ENCODE peak calls at places on chromosomes 13 and 19, in four cellular contexts. I, V, R and T are unnamed samples.

GRCh38 chr13:76971215-76971614 is 20.7 kb upstream of the CLN5 start:
- DNase-seq in I (no peak), V (no peak), R (no peak), T (no peak)

GRCh38 chr19:29668746-29669609 is 3.7 kb downstream of the PLEKHF1 start:
- DNase-seq in I (no peak), V (no peak), R (no peak), T (no peak)

GRCh38 chr13:101817898-101818297 is 365.4 kb downstream of the ITGBL1 start:
- DNase-seq in I (no peak), V (no peak), R (no peak), T (no peak)

GRCh38 chr13:59950201-59950730 is 213.5 kb downstream of the DIAPH3 start:
- DNase-seq in I (no peak), V (no peak), R (no peak), T (no peak)

GRCh38 chr13:47908200-47908902 is 92.7 kb downstream of the SUCLA2 start:
- DNase-seq in I (peak; percentile 5), V (peak; percentile 89), R (no peak), T (no peak)

GRCh38 chr19:37087110-37087509 is 8.9 kb downstream of the ZNF420 start:
- DNase-seq in I (no peak), V (no peak), R (no peak), T (no peak)

GRCh38 chr19:32627714-32628253 is 46.8 kb downstream of the PDCD5 start:
- DNase-seq in I (peak; percentile 9), V (no peak), R (no peak), T (no peak)

GRCh38 chr13:32538234-32538620 is 368 bp downstream of the N4BP2L2 start:
- DNase-seq in I (no peak), V (peak; percentile 76), R (no peak), T (no peak)

GRCh38 chr13:33722216-33722900 is 95.6 kb upstream of the RFC3 start:
- DNase-seq in I (no peak), V (no peak), R (no peak), T (no peak)

GRCh38 chr19:41540041-41540695 is 35.8 kb upstream of the CEACAM21 start:
- DNase-seq in I (no peak), V (no peak), R (no peak), T (no peak)

GRCh38 chr19:927044-927706 is 1.3 kb downstream of the ARID3A start:
- DNase-seq in I (peak; percentile 79), V (peak; percentile 85), R (no peak), T (no peak)

GRCh38 chr19:5804516-5805464 is at the start of gene NRTN:
- DNase-seq in I (peak; percentile 72), V (no peak), R (no peak), T (no peak)

GRCh38 chr19:42102877-42103276 is 26.9 kb downstream of the ZNF574 start:
- DNase-seq in I (no peak), V (no peak), R (no peak), T (no peak)

GRCh38 chr19:10010247-10010691 is at the start of gene COL5A3:
- DNase-seq in I (no peak), V (no peak), R (no peak), T (no peak)

GRCh38 chr19:46147166-46147740 is 785 bp upstream of the IGFL2 start:
- DNase-seq in I (no peak), V (no peak), R (no peak), T (no peak)

GRCh38 chr13:36453518-36453917 is 21.2 kb downstream of the CCNA1 start:
- DNase-seq in I (no peak), V (no peak), R (no peak), T (no peak)

GRCh38 chr13:50156722-50157121 is 141.5 kb downstream of the KCNRG start:
- DNase-seq in I (no peak), V (peak; percentile 48), R (no peak), T (no peak)

GRCh38 chr13:95787356-95788099 is 110.6 kb downstream of the DNAJC3 start:
- DNase-seq in I (no peak), V (no peak), R (no peak), T (no peak)

GRCh38 chr13:26601669-26602068 is 44.2 kb downstream of the WASF3 start:
- DNase-seq in I (no peak), V (no peak), R (no peak), T (no peak)

GRCh38 chr19:38736036-38736412 is 8.2 kb downstream of the CAPN12 start:
- DNase-seq in I (peak; percentile 84), V (no peak), R (no peak), T (no peak)

GRCh38 chr19:16070366-16070990 is 5.8 kb upstream of the TPM4 start:
- DNase-seq in I (peak; percentile 78), V (peak; percentile 84), R (peak; percentile 86), T (no peak)

GRCh38 chr19:4379383-4380253 is 20.7 kb downstream of the SH3GL1 start:
- DNase-seq in I (no peak), V (no peak), R (no peak), T (no peak)

GRCh38 chr13:48496271-48496670 is 36.6 kb downstream of the RCBTB2 start:
- DNase-seq in I (no peak), V (no peak), R (no peak), T (no peak)

GRCh38 chr13:52156724-52157251 is 2.6 kb downstream of the NEK3 start:
- DNase-seq in I (no peak), V (no peak), R (no peak), T (no peak)

GRCh38 chr13:100989424-100989823 is 314.8 kb upstream of the TMTC4 start:
- DNase-seq in I (no peak), V (no peak), R (no peak), T (no peak)

GRCh38 chr19:18436651-18437478 is 1.1 kb downstream of the ISYNA1 start:
- DNase-seq in I (peak; percentile 98), V (peak; percentile 57), R (no peak), T (no peak)

GRCh38 chr13:98507060-98507797 is 69.7 kb downstream of the STK24 start:
- DNase-seq in I (peak; percentile 69), V (peak; percentile 48), R (no peak), T (no peak)

GRCh38 chr13:45206340-45206739 is 5.5 kb upstream of the KCTD4 start:
- DNase-seq in I (no peak), V (no peak), R (peak; percentile 69), T (peak; percentile 78)

GRCh38 chr19:41945135-41945766 is 13.9 kb downstream of the RABAC1 start:
- DNase-seq in I (no peak), V (no peak), R (no peak), T (no peak)

GRCh38 chr19:38079926-38080380 is 144.1 kb downstream of the DPF1 start:
- DNase-seq in I (no peak), V (peak; percentile 68), R (no peak), T (peak; percentile 56)

GRCh38 chr19:51450730-51451307 is 7.4 kb downstream of the SIGLEC8 start:
- DNase-seq in I (no peak), V (no peak), R (no peak), T (no peak)

GRCh38 chr13:43293008-43293407 is 269.6 kb downstream of the DNAJC15 start:
- DNase-seq in I (no peak), V (no peak), R (no peak), T (no peak)

GRCh38 chr19:58570770-58571574 is 2.2 kb downstream of the MZF1 start:
- DNase-seq in I (no peak), V (no peak), R (no peak), T (no peak)

GRCh38 chr13:71864094-71864980 is 2.7 kb downstream of the DACH1 start:
- DNase-seq in I (peak; percentile 41), V (no peak), R (no peak), T (no peak)

DNA sequence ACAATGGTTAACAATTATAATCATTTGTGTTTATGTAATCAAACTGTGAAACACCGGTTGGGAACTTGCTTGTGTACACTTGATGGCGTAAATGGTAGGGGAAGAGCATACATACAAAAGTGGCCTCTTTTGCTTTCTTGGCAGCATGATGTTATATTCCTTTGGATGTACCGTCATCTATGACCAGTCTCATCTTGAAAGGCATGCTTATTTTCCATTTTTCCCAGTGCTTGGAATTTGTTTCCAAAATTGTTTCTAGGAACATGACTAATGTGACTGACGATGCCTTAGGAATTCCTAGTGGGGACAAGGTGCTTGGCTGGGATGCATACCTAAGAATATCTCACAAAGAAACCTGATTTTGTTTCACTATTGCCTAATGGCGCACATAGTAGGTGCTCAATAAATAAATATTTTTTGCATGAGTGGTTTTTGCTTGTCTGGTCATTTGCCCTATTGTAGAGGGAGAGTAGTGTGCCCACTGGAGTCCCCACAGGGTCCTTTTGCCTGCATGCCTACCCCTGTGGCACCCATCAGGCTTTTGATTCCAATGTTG is 45.5 kb downstream of the SAE1 start:
- DNase-seq in I (no peak), V (no peak), R (no peak), T (no peak)
- TF ChIP-seq POLR2AphosphoS5 in I (no peak), V (no peak), R (no peak), T (no peak)

DNA sequence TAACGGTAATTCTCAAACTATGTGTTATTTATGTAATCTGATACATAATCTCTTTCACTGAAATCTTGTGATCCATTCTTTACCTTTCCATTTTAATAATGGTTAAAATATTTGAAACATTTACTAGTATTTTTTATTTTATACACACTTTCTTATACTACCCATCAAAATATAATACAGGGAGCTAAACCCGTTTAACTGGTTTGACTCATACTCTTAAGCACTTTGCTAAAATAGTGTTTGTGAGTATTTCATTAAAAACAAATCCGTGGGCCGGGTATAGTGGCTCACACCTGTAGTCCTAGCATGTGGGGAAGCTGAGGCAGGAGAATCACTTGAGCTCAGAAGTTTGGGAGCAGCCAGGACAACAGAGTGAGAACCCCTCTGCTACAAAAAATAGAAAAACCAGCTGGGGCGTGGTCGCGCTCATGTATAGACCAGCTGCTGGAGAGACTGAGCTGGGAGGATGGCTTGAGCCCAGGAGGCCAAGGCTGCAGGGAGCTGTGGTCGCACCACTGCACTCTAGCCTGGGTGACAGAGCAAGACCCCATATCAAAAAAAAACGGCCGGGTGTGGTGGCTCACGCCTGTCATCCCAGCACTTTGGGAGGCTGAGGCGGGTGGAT is 43.8 kb upstream of the DCUN1D2 start:
- DNase-seq in I (no peak), V (no peak), R (no peak), T (no peak)
- TF ChIP-seq TCF7L2 in I (no peak), V (no peak), R (no peak), T (no peak)

GRCh38 chr19:55679343-55680257 is 4.6 kb downstream of the EPN1 start:
- DNase-seq in I (no peak), V (no peak), R (no peak), T (no peak)

GRCh38 chr19:55676384-55676783 is 1.4 kb downstream of the EPN1 start:
- DNase-seq in I (peak; percentile 35), V (no peak), R (no peak), T (no peak)

GRCh38 chr19:55677572-55678028 is 2.6 kb downstream of the EPN1 start:
- DNase-seq in I (peak; percentile 69), V (no peak), R (no peak), T (no peak)

GRCh38 chr19:55676889-55677505 is 2.0 kb downstream of the EPN1 start:
- DNase-seq in I (no peak), V (no peak), R (no peak), T (no peak)

DNA sequence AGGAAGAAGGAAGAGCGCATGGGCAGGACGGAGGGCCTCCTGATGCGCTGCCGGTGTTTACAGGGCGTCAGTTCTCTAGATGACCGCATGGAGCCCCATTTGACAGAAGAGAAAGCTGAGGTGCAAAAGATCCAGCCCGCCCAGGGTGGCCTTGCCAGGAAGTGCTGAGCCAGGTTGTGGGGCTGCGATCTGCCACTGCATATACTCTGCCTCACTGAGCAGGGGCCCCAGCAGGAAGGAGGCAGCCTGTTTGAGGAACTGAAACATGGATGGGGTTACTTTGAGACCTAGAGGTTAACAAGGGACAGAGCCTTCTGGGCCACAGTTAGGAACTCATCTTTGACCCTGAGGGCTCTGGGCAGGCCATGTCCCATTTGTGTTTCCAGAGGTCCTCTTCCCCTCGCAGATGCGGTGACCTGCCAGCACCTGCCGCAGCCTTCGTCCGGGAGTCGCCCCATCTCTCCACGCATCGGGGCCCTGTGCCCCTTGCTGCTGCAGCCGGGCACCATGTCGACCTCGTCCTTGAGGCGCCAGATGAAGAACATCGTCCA is 3.2 kb downstream of the EPN1 start:
- DNase-seq in I (no peak), V (no peak), R (no peak), T (no peak)
- TF ChIP-seq POLR2AphosphoS5 in I (no peak), V (no peak), R (no peak), T (no peak)

GRCh38 chr13:99958402-99959126 is 13.0 kb downstream of the ZIC5 start:
- DNase-seq in I (no peak), V (no peak), R (no peak), T (no peak)
- TF ChIP-seq TCF7L2 in I (no peak), V (no peak), R (no peak), T (no peak)